ENCODE peak calls at places on chromosomes 11 and 22, in four cellular contexts. B is right lobe of liver, H is mucosa of descending colon, J is HFFc6. K is an unnamed sample.

GRCh38 chr11:128809128-128809527 is 58.0 kb downstream of the KCNJ1 start:
- DNase-seq in J (no peak), B (peak), H (no peak), K (no peak)

GRCh38 chr11:73652046-73652730 is 5.8 kb downstream of the PLEKHB1 start:
- DNase-seq in H (no peak), J (no peak), B (no peak), K (no peak)

GRCh38 chr11:84740050-84740449 is 887.1 kb downstream of the DLG2 start:
- DNase-seq in J (no peak), B (no peak), H (no peak), K (no peak)

GRCh38 chr11:120336641-120337132 is 474 bp downstream of the ARHGEF12 start:
- DNase-seq in B (peak), H (peak), J (peak), K (no peak)

GRCh38 chr22:27603823-27604190 is 197.7 kb downstream of the MN1 start:
- DNase-seq in J (no peak), B (no peak), H (no peak), K (no peak)

GRCh38 chr11:122149232-122149631 is 33.2 kb upstream of the BLID start:
- DNase-seq in J (no peak), B (no peak), H (no peak), K (no peak)

GRCh38 chr11:131154329-131154728 is 216.1 kb upstream of the NTM start:
- DNase-seq in H (no peak), B (no peak), J (no peak), K (no peak)

GRCh38 chr11:74310857-74311256 is 583 bp downstream of the P4HA3 start:
- DNase-seq in J (no peak), B (no peak), H (no peak), K (no peak)

GRCh38 chr11:30513087-30513486 is 73.1 kb downstream of the MPPED2 start:
- DNase-seq in J (no peak), B (no peak), H (no peak), K (no peak)

GRCh38 chr22:44648821-44649566 is 53.0 kb upstream of the PRR5 start:
- DNase-seq in B (no peak), J (peak), H (peak), K (no peak)

GRCh38 chr22:44702479-44703219 is 645 bp downstream of the PRR5 start:
- DNase-seq in H (no peak), J (no peak), B (no peak), K (no peak)

GRCh38 chr11:67099841-67100324 is 19.2 kb upstream of the KDM2A start:
- DNase-seq in H (no peak), B (no peak), J (no peak), K (no peak)

GRCh38 chr11:18733202-18733601 is 7.2 kb upstream of the IGSF22 start:
- DNase-seq in H (no peak), J (no peak), B (no peak), K (no peak)

GRCh38 chr11:6622261-6623171 is 3.3 kb upstream of the TPP1 start:
- DNase-seq in H (peak), B (no peak), J (no peak), K (no peak)

GRCh38 chr11:107857550-107858216 is 904 bp downstream of the SLC35F2 start:
- DNase-seq in J (no peak), H (no peak), B (no peak), K (no peak)

GRCh38 chr11:66157182-66157864 is 87.3 kb downstream of the PACS1 start:
- DNase-seq in H (no peak), B (no peak), J (peak), K (no peak)

GRCh38 chr11:77107950-77108349 is 5.3 kb downstream of the OMP start:
- DNase-seq in J (peak), H (peak), B (no peak), K (no peak)

GRCh38 chr11:6413791-6414231 is 5.1 kb downstream of the APBB1 start:
- DNase-seq in B (no peak), H (no peak), J (no peak), K (no peak)

GRCh38 chr22:30605449-30606110 is 1.4 kb upstream of the TCN2 start:
- DNase-seq in H (no peak), B (peak), J (peak), K (peak)

GRCh38 chr11:72001255-72001654 is 2.5 kb downstream of the IL18BP start:
- DNase-seq in H (no peak), J (no peak), B (no peak), K (no peak)

GRCh38 chr11:44380009-44380313 is 70.0 kb upstream of the ALX4 start:
- DNase-seq in J (no peak), B (peak), H (no peak), K (no peak)

GRCh38 chr22:30883586-30884145 is 84.9 kb downstream of the MORC2 start:
- DNase-seq in J (no peak), B (no peak), H (peak), K (peak)

GRCh38 chr22:19126309-19126666 is 4.1 kb upstream of the DGCR2 start:
- DNase-seq in B (no peak), J (no peak), H (no peak), K (no peak)

DNA sequence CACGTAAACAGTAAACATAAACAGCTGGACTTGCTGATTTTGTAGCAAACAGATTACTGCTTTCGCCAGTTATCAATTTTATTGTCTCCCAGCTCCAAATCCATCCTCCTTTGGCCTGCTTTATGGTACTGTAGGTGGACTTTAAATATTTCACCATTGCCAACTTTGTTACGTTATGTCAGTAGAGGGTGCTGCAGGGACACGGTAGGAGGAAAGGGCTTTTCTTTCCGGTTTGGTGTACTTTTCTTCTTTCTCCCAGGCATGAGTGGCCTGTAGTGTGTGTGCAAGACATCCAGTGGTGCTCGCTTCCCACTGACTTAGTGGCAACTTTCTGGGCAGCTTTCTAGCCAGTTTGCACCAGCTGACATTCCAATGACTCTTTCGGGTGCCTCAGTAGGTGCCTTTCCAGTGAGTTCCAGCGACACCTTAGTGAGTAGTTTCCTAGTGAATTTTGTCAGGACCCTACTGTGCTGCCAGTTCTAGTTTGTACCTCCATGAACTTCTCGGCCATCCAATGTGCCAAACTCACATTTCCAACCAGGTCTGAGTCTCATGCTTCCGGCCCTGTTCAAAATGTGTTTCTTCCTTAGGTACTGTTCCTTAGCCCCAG is 267.6 kb upstream of the TENM4 start:
- DNase-seq in J (peak), B (no peak), H (no peak), K (no peak)
- TF ChIP-seq CTCF in J (peak), B (peak), H (no peak), K (no peak)

DNA sequence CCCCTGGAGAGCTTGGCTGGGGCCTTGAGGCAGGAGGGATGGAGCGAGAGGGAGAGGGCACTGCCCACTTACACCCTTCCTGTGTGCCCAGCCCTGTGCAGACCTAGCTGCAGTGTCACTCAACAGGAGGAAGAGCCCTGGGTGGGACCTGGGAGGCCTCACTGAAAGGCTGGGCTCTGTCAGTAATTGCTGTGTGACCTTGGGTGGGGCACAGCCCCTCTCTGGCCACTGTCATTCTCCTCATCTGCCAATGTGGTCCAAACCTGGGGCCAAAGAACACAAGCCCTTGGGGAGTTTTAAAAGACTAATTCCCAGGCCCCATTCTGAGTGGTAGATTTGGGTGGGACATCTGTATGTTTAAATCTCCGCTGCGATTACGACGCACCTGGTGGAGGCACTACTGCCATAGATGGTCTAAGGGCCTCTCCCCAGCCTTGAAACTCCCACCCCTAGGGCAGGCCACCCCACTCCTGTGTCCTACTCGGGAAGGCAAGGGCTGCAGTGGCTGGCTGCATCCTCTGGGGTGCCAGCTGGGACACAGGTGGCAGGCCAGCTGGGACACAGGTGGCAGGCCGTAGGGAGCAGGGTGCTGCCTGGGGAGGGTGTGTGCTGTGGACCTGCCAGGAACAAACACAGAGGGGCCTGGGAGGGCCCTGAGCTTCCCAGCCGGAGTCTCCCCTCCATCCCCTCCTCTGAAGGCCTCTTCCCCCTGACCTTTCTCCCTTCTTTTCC is 12.3 kb upstream of the SOX10 start:
- DNase-seq in J (no peak), H (no peak), B (no peak), K (no peak)
- TF ChIP-seq CTCF in J (no peak), H (no peak), B (no peak), K (no peak)

GRCh38 chr11:33735166-33735425 is 1.1 kb downstream of the CD59 start:
- DNase-seq in B (no peak), H (no peak), J (no peak), K (no peak)

GRCh38 chr11:33735426-33736147 is 636 bp downstream of the CD59 start:
- DNase-seq in J (no peak), B (peak), H (peak), K (no peak)

GRCh38 chr11:33734441-33735165 is 1.6 kb downstream of the CD59 start:
- DNase-seq in B (no peak), H (no peak), J (peak), K (no peak)

GRCh38 chr11:33737362-33737821 is 1.2 kb upstream of the CD59 start:
- DNase-seq in J (peak), H (no peak), B (no peak), K (no peak)

DNA sequence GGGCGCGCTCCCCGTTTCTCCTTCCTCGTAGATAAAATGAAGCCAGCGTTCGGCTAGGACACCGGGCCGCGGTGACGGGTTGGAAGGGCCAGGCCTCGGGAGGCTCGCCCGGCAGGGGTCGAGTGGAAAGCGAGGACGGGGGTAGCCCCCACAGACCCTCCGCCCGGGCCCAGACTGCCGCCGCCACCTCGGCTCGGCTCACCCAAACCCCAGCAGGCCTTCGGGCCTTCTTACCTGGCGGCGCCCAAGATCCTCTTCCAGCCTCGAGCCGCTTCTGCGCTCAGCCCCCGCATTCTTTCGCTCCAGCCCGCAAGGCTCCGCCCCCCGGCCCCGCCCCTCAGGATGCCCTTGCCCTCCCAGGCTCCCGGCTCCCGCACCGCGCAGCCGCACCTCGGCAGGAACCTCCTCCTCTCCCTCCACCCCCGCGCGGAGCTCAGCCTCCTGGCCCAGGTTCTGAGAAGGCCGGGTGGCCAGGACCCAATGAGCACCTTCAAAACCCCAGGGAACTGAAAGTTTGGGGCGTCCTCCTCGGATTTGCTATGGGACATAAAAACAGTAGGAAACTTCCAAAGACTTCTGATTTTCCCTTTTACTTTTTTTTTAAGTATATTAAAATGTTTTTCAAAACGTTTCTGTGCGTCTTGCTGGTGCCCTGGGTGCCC is at the start of gene CD59:
- DNase-seq in B (peak), H (peak), J (peak), K (peak)
- TF ChIP-seq CTCF in B (no peak), H (no peak), J (no peak), K (no peak)

GRCh38 chr11:109945626-109946321 is 147.4 kb upstream of the ZC3H12C start:
- DNase-seq in B (no peak), J (no peak), H (no peak), K (no peak)

GRCh38 chr11:109940816-109941215 is 152.4 kb upstream of the ZC3H12C start:
- DNase-seq in B (no peak), H (no peak), J (peak), K (no peak)

GRCh38 chr11:109946322-109946846 is 146.8 kb upstream of the ZC3H12C start:
- DNase-seq in H (peak), J (peak), B (peak), K (peak)
- TF ChIP-seq CTCF in H (peak), J (peak), B (peak), K (peak)

GRCh38 chr11:812390-812789 is 2.6 kb downstream of the RPLP2 start:
- DNase-seq in H (no peak), B (no peak), J (no peak), K (no peak)

GRCh38 chr11:810040-810567 is 337 bp downstream of the RPLP2 start:
- DNase-seq in B (no peak), H (peak), J (no peak), K (no peak)

GRCh38 chr11:813440-814096 is 3.8 kb downstream of the RPLP2 start:
- DNase-seq in H (no peak), B (no peak), J (no peak), K (no peak)

GRCh38 chr11:813037-813436 is 3.3 kb downstream of the RPLP2 start:
- DNase-seq in B (no peak), H (no peak), J (no peak), K (no peak)

DNA sequence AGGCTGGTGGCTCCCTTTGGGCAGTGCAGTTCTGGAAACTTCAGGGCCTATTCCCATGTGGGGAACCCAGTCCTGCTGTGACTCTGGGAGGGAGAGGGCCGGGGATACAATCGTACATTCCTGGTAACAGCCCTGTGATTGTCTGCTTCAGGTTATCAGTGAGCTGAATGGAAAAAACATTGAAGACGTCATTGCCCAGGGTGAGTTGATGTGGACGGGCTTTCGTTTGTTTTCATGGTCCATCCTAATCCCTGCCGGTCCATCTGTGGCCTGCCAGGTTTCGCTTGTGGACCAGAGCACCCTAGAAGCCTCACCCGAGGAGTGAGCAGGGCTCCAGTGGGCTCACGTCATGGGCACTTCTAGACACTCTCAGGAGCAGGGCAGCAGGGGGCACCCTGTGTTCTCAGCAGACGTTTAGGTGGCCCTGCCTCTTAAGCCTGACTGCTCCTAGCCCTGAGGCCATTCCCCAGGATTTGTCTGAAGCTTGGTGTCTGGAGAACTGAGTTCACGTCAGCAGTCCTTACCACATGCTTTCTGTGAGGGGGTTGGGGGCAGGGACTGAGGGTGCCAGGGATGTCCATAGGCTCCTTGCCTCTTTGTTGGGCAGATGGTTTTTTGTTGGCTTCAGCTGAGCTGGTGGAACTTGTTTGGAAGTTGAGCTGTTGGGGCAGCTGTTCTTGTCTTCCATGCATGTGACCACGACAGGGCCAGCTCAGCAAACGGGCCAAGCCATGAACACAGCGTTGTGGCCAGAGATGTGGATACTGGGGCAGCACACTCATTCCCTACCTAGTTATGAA is 1.9 kb downstream of the RPLP2 start:
- DNase-seq in B (no peak), H (no peak), J (no peak), K (no peak)
- TF ChIP-seq CTCF in B (no peak), H (no peak), J (peak), K (no peak)

GRCh38 chr11:36948445-36949171 is 350.6 kb upstream of the RAG2 start:
- DNase-seq in H (no peak), J (no peak), B (no peak), K (no peak)

DNA sequence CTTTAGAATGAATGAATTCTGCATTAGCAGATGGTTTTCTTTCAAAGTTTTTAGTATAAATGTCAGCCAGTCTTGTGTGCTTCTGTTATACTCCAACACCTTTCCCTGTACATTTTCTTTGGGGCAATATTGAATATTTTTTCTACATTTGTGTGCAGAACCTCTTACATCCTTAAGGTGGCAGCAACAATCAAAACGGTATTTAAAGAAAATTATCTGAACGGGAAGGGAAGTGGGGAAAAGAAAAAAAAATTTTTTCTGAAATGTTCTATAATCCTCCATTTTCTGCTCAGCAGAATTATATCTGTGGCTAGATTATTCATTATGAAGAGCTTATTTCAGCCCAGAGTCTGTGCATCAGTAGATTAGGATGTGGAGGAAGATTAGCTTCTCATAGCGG is 347.3 kb upstream of the RAG2 start:
- DNase-seq in H (no peak), B (no peak), J (no peak), K (no peak)
- TF ChIP-seq CTCF in H (no peak), B (peak), J (peak), K (no peak)

DNA sequence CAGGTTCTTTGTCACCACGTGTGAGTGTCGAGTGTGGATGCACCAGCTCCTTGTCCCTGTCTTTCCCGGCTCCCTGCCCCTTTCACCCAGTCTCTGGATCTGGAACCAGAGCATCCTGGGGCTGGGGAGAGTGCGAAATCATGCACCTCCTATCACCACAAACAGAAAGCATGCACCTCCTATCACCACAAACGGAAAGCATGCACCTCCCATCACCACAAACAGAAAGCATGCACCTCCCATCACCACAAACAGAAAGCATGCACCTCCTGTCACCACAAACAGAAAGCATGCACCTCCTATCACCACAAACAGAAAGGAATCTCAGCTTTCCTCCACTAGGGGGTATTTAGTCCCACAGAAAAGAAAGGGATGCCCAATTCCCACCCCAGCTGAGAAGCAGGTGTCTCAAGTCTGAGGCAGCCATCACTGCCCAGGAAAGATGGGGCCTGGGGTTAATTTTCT is 5.9 kb upstream of the GLB1L3 start:
- DNase-seq in H (no peak), B (no peak), J (no peak), K (no peak)
- TF ChIP-seq CTCF in H (no peak), B (no peak), J (peak), K (no peak)

GRCh38 chr22:48021946-48022345 is 1259.5 kb downstream of the TBC1D22A start:
- DNase-seq in J (no peak), B (no peak), H (no peak), K (no peak)
- TF ChIP-seq CTCF in J (no peak), B (no peak), H (no peak), K (no peak)

K was measured in CD14-positive monocyte.